ENCODE peak calls at places on chromosomes 16 and 17, in nine cellular contexts. Z is bronchial epithelial cell; L is occipital lobe; M is tibial nerve; D is fibroblast of the aortic adventitia; N is ovary; C is activated T-cell treated with anti-CD3 and anti-CD28 coated beads for 24 hours; U is mucosa of gallbladder; F is stimulated activated CD8-positive, alpha-beta memory T cell treated with anti-CD3 and anti-CD28 coated beads, Interleukin-7, amount 100 ng/mL, for 1 hour. H is an unnamed sample.

GRCh38 chr17:61235821-61236197 is 163.8 kb upstream of the TBX2 start:
- DNase-seq in L (no peak), D (peak; percentile 35), N (no peak), M (no peak), U (no peak), C (no peak), F (no peak), Z (peak; percentile 10), H (peak; percentile 47)

GRCh38 chr17:9174779-9175574 is 153.7 kb downstream of the NTN1 start:
- DNase-seq in C (no peak), D (no peak), F (no peak), L (no peak), M (no peak), Z (no peak), N (no peak), U (no peak), H (no peak)

GRCh38 chr16:70789231-70789926 is 11.6 kb downstream of the VAC14 start:
- DNase-seq in C (no peak), U (peak; percentile 50), N (peak; percentile 86), L (no peak), M (peak; percentile 83), D (peak; percentile 92), F (no peak), Z (no peak), H (peak; percentile 74)

GRCh38 chr17:54544239-54544638 is 356.4 kb upstream of the TOM1L1 start:
- DNase-seq in C (no peak), L (no peak), M (no peak), D (no peak), Z (no peak), N (no peak), F (no peak), U (no peak), H (no peak)

GRCh38 chr17:78411241-78411855 is 32.9 kb downstream of the PGS1 start:
- DNase-seq in C (no peak), Z (no peak), U (no peak), M (no peak), F (no peak), D (no peak), N (no peak), L (no peak), H (no peak)

GRCh38 chr16:10629592-10629963 is 49.2 kb upstream of the EMP2 start:
- DNase-seq in N (no peak), M (no peak), L (no peak), D (no peak), Z (no peak), F (no peak), U (peak; percentile 26), C (no peak), H (no peak)

GRCh38 chr17:77096570-77097214 is 44.1 kb upstream of the SEC14L1 start:
- DNase-seq in U (no peak), L (no peak), F (no peak), N (no peak), D (peak; percentile 91), M (no peak), C (no peak), Z (peak; percentile 47), H (peak; percentile 74)

GRCh38 chr16:62383941-62384340 is 347.7 kb upstream of the CDH8 start:
- DNase-seq in D (no peak), N (no peak), C (no peak), U (no peak), M (no peak), Z (no peak), F (no peak), L (no peak), H (no peak)

GRCh38 chr16:56872863-56873391 is 7.9 kb downstream of the SLC12A3 start:
- DNase-seq in U (no peak), N (no peak), L (no peak), Z (no peak), M (no peak), C (no peak), D (no peak), F (no peak), H (no peak)

GRCh38 chr17:79789943-79790804 is 6.7 kb downstream of the CBX8 start:
- DNase-seq in U (no peak), N (peak; percentile 64), Z (no peak), L (no peak), D (no peak), M (no peak), C (no peak), F (no peak), H (no peak)

GRCh38 chr16:59440-60059 is 5.9 kb downstream of the SNRNP25 start:
- DNase-seq in Z (no peak), U (no peak), C (no peak), M (no peak), D (no peak), L (no peak), F (no peak), N (no peak), H (no peak)

GRCh38 chr16:11669380-11670146 is 1.3 kb downstream of the SNN start:
- DNase-seq in U (no peak), F (no peak), Z (no peak), L (peak; percentile 50), M (peak; percentile 51), N (peak; percentile 58), C (no peak), D (peak; percentile 20), H (peak; percentile 18)

H was measured in AG10803.